ENCODE peak calls at places on chromosomes 2 and 18, in ten cellular contexts. L, Y, G, H, E, Q, U, J, X and O are unnamed samples.

GRCh38 chr2:111057045-111057444 is 63.7 kb upstream of the BCL2L11 start:
- DNase-seq in L (no peak), Y (no peak), G (no peak), H (no peak), E (no peak), Q (peak), U (no peak), J (no peak), X (no peak), O (no peak)

GRCh38 chr18:30920356-30920755 is 122.2 kb downstream of the DSC3 start:
- DNase-seq in L (no peak), Y (no peak), G (no peak), H (no peak), E (no peak), Q (no peak), U (no peak), J (no peak), X (peak), O (no peak)

GRCh38 chr2:241659150-241659739 is 21.8 kb downstream of the ATG4B start:
- DNase-seq in L (peak), Y (no peak), G (no peak), H (peak), E (no peak), Q (peak), U (peak), J (peak), X (peak), O (peak)

GRCh38 chr2:15042824-15043223 is 410.3 kb downstream of the LRATD1 start:
- DNase-seq in L (peak), Y (no peak), G (peak), H (no peak), E (no peak), Q (peak), U (no peak), J (no peak), X (no peak), O (peak)

GRCh38 chr2:88669371-88670214 is 21.9 kb upstream of the RPIA start:
- DNase-seq in L (peak), Y (peak), G (no peak), H (no peak), E (no peak), Q (no peak), U (peak), J (peak), X (peak), O (peak)

GRCh38 chr2:118021361-118021760 is 7.5 kb upstream of the CCDC93 start:
- DNase-seq in L (no peak), Y (no peak), G (no peak), H (no peak), E (no peak), Q (no peak), U (no peak), J (no peak), X (no peak), O (no peak)

GRCh38 chr18:51480562-51481261 is 283.2 kb upstream of the MEX3C start:
- DNase-seq in L (no peak), Y (no peak), G (no peak), H (no peak), E (no peak), Q (no peak), U (no peak), J (no peak), X (no peak), O (no peak)

GRCh38 chr2:84395819-84396218 is 63.3 kb downstream of the SUCLG1 start:
- DNase-seq in L (peak), Y (no peak), G (no peak), H (no peak), E (no peak), Q (no peak), U (no peak), J (no peak), X (no peak), O (no peak)

GRCh38 chr2:128727914-128728313 is 409.2 kb upstream of the HS6ST1 start:
- DNase-seq in L (peak), Y (no peak), G (peak), H (no peak), E (no peak), Q (no peak), U (no peak), J (no peak), X (peak), O (no peak)

GRCh38 chr2:174439323-174439722 is 43.8 kb downstream of the SCRN3 start:
- DNase-seq in L (no peak), Y (no peak), G (no peak), H (no peak), E (no peak), Q (no peak), U (no peak), J (no peak), X (no peak), O (no peak)

GRCh38 chr2:118710481-118710880 is 137.0 kb downstream of the EN1 start:
- DNase-seq in L (no peak), Y (no peak), G (no peak), H (no peak), E (no peak), Q (no peak), U (no peak), J (no peak), X (no peak), O (no peak)

GRCh38 chr2:54139210-54139609 is 23.8 kb downstream of the ACYP2 start:
- DNase-seq in L (peak), Y (no peak), G (no peak), H (no peak), E (no peak), Q (no peak), U (no peak), J (no peak), X (no peak), O (no peak)